ENCODE peak calls at places on chromosomes 16 and 17, in ten cellular contexts. S is endothelial cell, J is mucosa of descending colon, C is GM10248, X is sigmoid colon, L is tibial artery, O is Calu3, W is heart right ventricle, Y is RWPE1, N is IMR-90. D is an unnamed sample.
A peak's percentile ranks its signal among the peaks of the same experiment; 100 is the strongest.

GRCh38 chr17:36942631-36943125 is 5.4 kb downstream of the LHX1 start:
- DNase-seq in S (no peak), J (no peak), C (peak; percentile 19), X (no peak), L (no peak), O (no peak), W (no peak), Y (no peak), N (no peak), D (no peak)

GRCh38 chr17:83177611-83178532 is 98.5 kb downstream of the METRNL start:
- DNase-seq in S (no peak), J (no peak), C (no peak), X (peak; percentile 60), L (no peak), O (no peak), W (no peak), Y (no peak), N (no peak), D (no peak)

GRCh38 chr17:37826497-37827115 is 81.7 kb upstream of the HNF1B start:
- DNase-seq in S (no peak), J (no peak), C (no peak), X (no peak), L (peak; percentile 59), O (no peak), W (no peak), Y (no peak), N (no peak), D (no peak)

GRCh38 chr16:9134739-9135138 is 43.3 kb downstream of the HAPSTR1 start:
- DNase-seq in S (peak; percentile 60), J (peak; percentile 73), C (peak; percentile 78), X (peak; percentile 65), L (no peak), O (peak; percentile 78), W (peak; percentile 27), Y (peak; percentile 72), N (peak; percentile 55), D (no peak)

GRCh38 chr16:72978212-72978611 is 69.7 kb downstream of the ZFHX3 start:
- DNase-seq in S (no peak), J (no peak), C (no peak), X (no peak), L (no peak), O (no peak), W (no peak), Y (no peak), N (no peak), D (no peak)

GRCh38 chr17:81556863-81557262 is 4.7 kb upstream of the FAAP100 start:
- DNase-seq in S (no peak), J (peak; percentile 52), C (no peak), X (no peak), L (no peak), O (no peak), W (no peak), Y (no peak), N (no peak), D (no peak)

GRCh38 chr16:23132921-23133532 is 16.2 kb downstream of the USP31 start:
- DNase-seq in S (no peak), J (no peak), C (no peak), X (peak; percentile 71), L (no peak), O (no peak), W (peak; percentile 40), Y (no peak), N (peak; percentile 28), D (no peak)

GRCh38 chr17:6608321-6608720 is 32.2 kb downstream of the KIAA0753 start:
- DNase-seq in S (no peak), J (no peak), C (no peak), X (no peak), L (no peak), O (peak; percentile 3), W (no peak), Y (peak; percentile 75), N (peak; percentile 41), D (no peak)

GRCh38 chr17:58321571-58322525 is 6.7 kb downstream of the TSPOAP1 start:
- DNase-seq in S (no peak), J (peak; percentile 22), C (no peak), X (no peak), L (no peak), O (no peak), W (no peak), Y (no peak), N (no peak), D (no peak)

DNA sequence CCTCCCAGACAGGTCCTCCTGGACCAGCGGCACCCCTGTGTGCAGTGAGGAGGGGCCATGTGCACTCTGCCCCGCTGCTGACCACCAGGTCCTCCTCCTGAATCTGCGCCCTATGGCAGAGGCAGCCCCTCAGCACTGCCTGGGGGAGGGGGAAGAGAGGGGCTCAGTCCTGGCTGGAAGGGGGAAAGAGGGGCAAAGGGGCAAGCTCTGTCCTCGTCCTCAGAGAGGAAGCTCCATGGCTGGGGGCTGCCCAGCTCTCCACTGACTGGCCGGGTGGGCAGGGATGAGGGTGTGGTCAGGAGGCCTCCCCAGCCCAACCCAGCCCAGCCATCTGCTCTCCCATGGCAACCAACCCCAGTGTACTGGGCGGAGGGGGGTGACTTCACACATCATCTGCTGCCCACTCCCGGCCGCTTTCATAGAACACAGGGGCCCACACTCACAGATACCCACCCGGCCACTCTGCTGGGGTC is 5.5 kb upstream of the BCAR1 start:
- DNase-seq in S (no peak), J (peak; percentile 57), C (no peak), X (peak; percentile 75), L (no peak), O (no peak), W (peak; percentile 43), Y (no peak), N (peak; percentile 62), D (no peak)
- TF ChIP-seq CTCF in S (no peak), J (no peak), C (no peak), X (no peak), L (no peak), O (no peak), W (no peak), Y (no peak), N (no peak), D (no peak)

GRCh38 chr16:85394511-85395206 is 218.5 kb upstream of the GSE1 start:
- DNase-seq in S (no peak), J (no peak), C (no peak), X (peak; percentile 63), L (peak; percentile 12), O (no peak), W (no peak), Y (no peak), N (no peak), D (no peak)
- TF ChIP-seq CTCF in S (no peak), J (no peak), C (no peak), X (no peak), L (no peak), O (no peak), W (no peak), Y (no peak), N (no peak), D (no peak)

DNA sequence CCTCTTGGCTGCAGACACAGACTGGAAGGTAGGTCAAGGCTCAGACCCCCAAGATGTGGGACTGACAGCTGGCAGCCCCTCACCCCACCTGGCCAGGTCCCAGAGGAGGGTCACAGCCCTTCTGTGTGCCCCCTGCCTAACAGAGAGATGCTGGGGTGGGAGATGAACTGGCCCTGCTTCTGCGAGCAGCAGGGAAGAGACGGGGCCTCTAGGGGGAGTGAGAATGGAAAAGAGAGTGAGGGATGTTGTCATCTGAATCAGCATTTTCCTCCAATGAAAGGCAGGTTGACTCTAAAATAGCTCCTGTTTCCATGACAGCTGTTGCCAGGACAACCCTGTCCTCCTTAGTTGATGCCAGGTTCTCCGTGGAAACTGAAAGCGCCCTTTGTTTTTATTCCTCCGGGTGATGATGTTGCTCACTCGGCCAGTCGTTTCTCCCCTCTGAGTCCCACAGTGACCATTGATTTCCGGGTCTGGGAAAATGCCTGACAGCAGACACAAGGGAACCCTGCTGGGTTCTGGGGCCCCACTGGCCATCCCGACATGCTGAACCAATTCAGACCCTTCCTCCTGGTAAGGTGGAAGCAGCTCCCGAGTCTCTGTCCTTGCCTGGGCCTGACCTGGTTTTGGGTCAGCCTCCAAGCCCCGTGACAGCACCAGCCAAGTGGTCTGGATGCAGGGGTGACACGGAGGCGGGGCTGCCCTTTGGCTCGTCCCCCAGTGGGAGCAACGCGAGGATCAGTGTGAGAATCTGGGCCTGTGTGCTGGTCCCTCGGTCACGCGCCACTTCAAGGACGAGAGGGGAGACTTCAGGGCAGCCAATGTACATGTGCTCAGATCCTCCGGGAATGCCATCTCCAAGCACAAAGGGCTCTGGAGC is 4.7 kb upstream of the NDRG4 start:
- DNase-seq in S (peak; percentile 76), J (no peak), C (peak; percentile 89), X (peak; percentile 83), L (peak; percentile 64), O (peak; percentile 93), W (peak; percentile 95), Y (peak; percentile 89), N (peak; percentile 99), D (peak; percentile 92)
- TF ChIP-seq CTCF in S (peak; percentile 26), J (no peak), C (peak; percentile 43), X (no peak), L (peak; percentile 32), O (peak; percentile 25), W (peak; percentile 55), Y (peak; percentile 23), N (peak; percentile 78), D (peak; percentile 79)

DNA sequence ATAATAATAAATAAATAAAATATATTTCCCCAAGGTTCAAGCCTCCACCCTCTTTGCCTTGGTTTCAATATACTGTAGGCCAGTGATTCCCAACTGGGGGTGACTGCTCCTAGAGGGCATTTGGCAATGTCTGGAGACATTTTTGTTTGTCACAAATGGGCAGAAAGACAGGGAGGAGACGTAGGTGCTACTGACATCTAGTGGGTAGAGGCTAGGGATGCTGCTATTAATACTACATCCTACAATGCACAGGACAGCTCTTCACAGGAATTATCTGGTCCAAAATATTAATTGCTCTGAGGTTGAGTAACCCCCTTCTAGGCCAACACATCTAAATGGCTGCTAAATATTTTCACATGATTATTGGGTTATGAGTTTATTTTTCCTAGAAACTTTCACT is 12.8 kb upstream of the PRR14 start:
- DNase-seq in S (no peak), J (no peak), C (no peak), X (no peak), L (no peak), O (peak; percentile 58), W (no peak), Y (peak; percentile 28), N (peak; percentile 51), D (no peak)
- TF ChIP-seq CTCF in S (no peak), J (no peak), C (peak; percentile 41), X (no peak), L (no peak), O (peak; percentile 55), W (peak; percentile 39), Y (peak; percentile 68), N (peak; percentile 63), D (peak; percentile 48)

GRCh38 chr17:28416703-28417311 is 10.8 kb upstream of the SLC46A1 start:
- DNase-seq in S (peak; percentile 61), J (no peak), C (peak; percentile 69), X (no peak), L (peak; percentile 43), O (peak; percentile 60), W (peak; percentile 65), Y (peak; percentile 67), N (peak; percentile 59), D (no peak)
- TF ChIP-seq CTCF in S (peak; percentile 55), J (peak; percentile 74), C (peak; percentile 69), X (no peak), L (peak; percentile 38), O (peak; percentile 55), W (peak; percentile 81), Y (peak; percentile 73), N (peak; percentile 69), D (peak; percentile 83)